ENCODE peak calls at places on chromosomes 16 and 17, in four cellular contexts. One of them, this sample, is unnamed.
A peak's percentile ranks its signal among the peaks of the same experiment; 100 is the strongest.

GRCh38 chr17:37083461-37083860 is 134.7 kb downstream of the AATF start:
- DNase-seq in nucleus accumbens: no peak
- DNase-seq in fibroblast of lung: no peak
- DNase-seq in sciatic nerve: no peak
- DNase-seq in this sample: no peak

GRCh38 chr17:1182831-1183578 is 3.2 kb upstream of the ABR start:
- DNase-seq in fibroblast of lung: no peak
- DNase-seq in nucleus accumbens: no peak
- DNase-seq in sciatic nerve: no peak
- DNase-seq in this sample: no peak

GRCh38 chr17:29591737-29592624 is 951 bp upstream of the ANKRD13B start:
- DNase-seq in nucleus accumbens: peak; percentile 83
- DNase-seq in sciatic nerve: peak; percentile 94
- DNase-seq in fibroblast of lung: peak; percentile 78
- DNase-seq in this sample: peak; percentile 81

GRCh38 chr16:3492356-3492755 is 2.9 kb downstream of the C16orf90 start:
- DNase-seq in fibroblast of lung: no peak
- DNase-seq in nucleus accumbens: no peak
- DNase-seq in sciatic nerve: no peak
- DNase-seq in this sample: no peak

GRCh38 chr17:81097943-81098308 is 63.0 kb downstream of the BAIAP2 start:
- DNase-seq in fibroblast of lung: peak; percentile 66
- DNase-seq in sciatic nerve: no peak
- DNase-seq in nucleus accumbens: no peak
- DNase-seq in this sample: peak; percentile 29

GRCh38 chr17:58577696-58578095 is 63.3 kb upstream of the MTMR4 start:
- DNase-seq in nucleus accumbens: peak; percentile 44
- DNase-seq in fibroblast of lung: peak; percentile 26
- DNase-seq in sciatic nerve: peak; percentile 92
- DNase-seq in this sample: peak; percentile 53

GRCh38 chr17:7745748-7746470 is 28.4 kb downstream of the DNAH2 start:
- DNase-seq in fibroblast of lung: peak; percentile 87
- DNase-seq in sciatic nerve: no peak
- DNase-seq in nucleus accumbens: no peak
- DNase-seq in this sample: peak; percentile 90

GRCh38 chr17:28330671-28331070 is 4.6 kb downstream of the IFT20 start:
- DNase-seq in fibroblast of lung: no peak
- DNase-seq in sciatic nerve: peak; percentile 51
- DNase-seq in nucleus accumbens: no peak
- DNase-seq in this sample: no peak

GRCh38 chr16:13920510-13920818 is 510 bp downstream of the ERCC4 start:
- DNase-seq in sciatic nerve: no peak
- DNase-seq in fibroblast of lung: no peak
- DNase-seq in nucleus accumbens: no peak
- DNase-seq in this sample: no peak

GRCh38 chr16:27823438-27823820 is 240.1 kb downstream of the GSG1L start:
- DNase-seq in fibroblast of lung: no peak
- DNase-seq in nucleus accumbens: no peak
- DNase-seq in sciatic nerve: no peak
- DNase-seq in this sample: no peak

GRCh38 chr17:18108400-18109312 is at the start of gene MYO15A:
- DNase-seq in sciatic nerve: no peak
- DNase-seq in nucleus accumbens: no peak
- DNase-seq in fibroblast of lung: no peak
- DNase-seq in this sample: no peak

This sample was measured in mesenchymal stem cell.